ENCODE peak calls at places on chromosome 11, in seven cellular contexts. One of them, this sample, is unnamed.

GRCh38 chr11:110087820-110088534 is 5.2 kb upstream of the ZC3H12C start:
- DNase-seq in pancreas: no peak
- DNase-seq in GM12864: no peak
- DNase-seq in RWPE1: no peak
- DNase-seq in choroid plexus epithelial cell: peak; percentile 89
- DNase-seq in cardiac fibroblast: peak; percentile 71
- DNase-seq in CD14-positive monocyte: no peak
- DNase-seq in this sample: no peak

GRCh38 chr11:109937968-109938367 is 155.2 kb upstream of the ZC3H12C start:
- DNase-seq in pancreas: no peak
- DNase-seq in RWPE1: no peak
- DNase-seq in CD14-positive monocyte: no peak
- DNase-seq in GM12864: no peak
- DNase-seq in cardiac fibroblast: no peak
- DNase-seq in choroid plexus epithelial cell: no peak
- DNase-seq in this sample: no peak

GRCh38 chr11:126129681-126130671 is 67.3 kb upstream of the CDON start:
- DNase-seq in GM12864: no peak
- DNase-seq in choroid plexus epithelial cell: no peak
- DNase-seq in cardiac fibroblast: no peak
- DNase-seq in pancreas: no peak
- DNase-seq in CD14-positive monocyte: no peak
- DNase-seq in RWPE1: no peak
- DNase-seq in this sample: no peak

GRCh38 chr11:122071680-122072321 is 44.2 kb downstream of the BLID start:
- DNase-seq in GM12864: no peak
- DNase-seq in RWPE1: no peak
- DNase-seq in choroid plexus epithelial cell: no peak
- DNase-seq in pancreas: no peak
- DNase-seq in cardiac fibroblast: no peak
- DNase-seq in CD14-positive monocyte: no peak
- DNase-seq in this sample: no peak

GRCh38 chr11:132866783-132867545 is 665.3 kb downstream of the OPCML start:
- DNase-seq in choroid plexus epithelial cell: peak; percentile 18
- DNase-seq in CD14-positive monocyte: no peak
- DNase-seq in pancreas: no peak
- DNase-seq in RWPE1: peak; percentile 18
- DNase-seq in GM12864: no peak
- DNase-seq in cardiac fibroblast: peak; percentile 31
- DNase-seq in this sample: no peak

GRCh38 chr11:111917788-111918187 is 925 bp upstream of the C11orf52 start:
- DNase-seq in pancreas: no peak
- DNase-seq in choroid plexus epithelial cell: no peak
- DNase-seq in cardiac fibroblast: no peak
- DNase-seq in RWPE1: no peak
- DNase-seq in GM12864: no peak
- DNase-seq in CD14-positive monocyte: no peak
- DNase-seq in this sample: no peak

GRCh38 chr11:86949995-86950993 is 4.9 kb downstream of the FZD4 start:
- DNase-seq in pancreas: no peak
- DNase-seq in CD14-positive monocyte: no peak
- DNase-seq in choroid plexus epithelial cell: peak; percentile 66
- DNase-seq in cardiac fibroblast: peak; percentile 67
- DNase-seq in RWPE1: no peak
- DNase-seq in GM12864: no peak
- DNase-seq in this sample: no peak

GRCh38 chr11:58127350-58127749 is 2.0 kb upstream of the OR9I1 start:
- DNase-seq in CD14-positive monocyte: no peak
- DNase-seq in cardiac fibroblast: no peak
- DNase-seq in RWPE1: no peak
- DNase-seq in GM12864: no peak
- DNase-seq in choroid plexus epithelial cell: no peak
- DNase-seq in pancreas: no peak
- DNase-seq in this sample: no peak

GRCh38 chr11:50075856-50076255 is 43.2 kb downstream of the OR4C45 start:
- DNase-seq in GM12864: no peak
- DNase-seq in pancreas: no peak
- DNase-seq in CD14-positive monocyte: no peak
- DNase-seq in choroid plexus epithelial cell: no peak
- DNase-seq in RWPE1: no peak
- DNase-seq in cardiac fibroblast: no peak
- DNase-seq in this sample: no peak

GRCh38 chr11:70240337-70240736 is 30.2 kb upstream of the PPFIA1 start:
- DNase-seq in choroid plexus epithelial cell: no peak
- DNase-seq in CD14-positive monocyte: no peak
- DNase-seq in RWPE1: no peak
- DNase-seq in GM12864: no peak
- DNase-seq in cardiac fibroblast: no peak
- DNase-seq in pancreas: no peak
- DNase-seq in this sample: no peak

GRCh38 chr11:70436501-70436860 is 38.2 kb downstream of the CTTN start:
- DNase-seq in RWPE1: no peak
- DNase-seq in CD14-positive monocyte: no peak
- DNase-seq in cardiac fibroblast: no peak
- DNase-seq in GM12864: no peak
- DNase-seq in pancreas: no peak
- DNase-seq in choroid plexus epithelial cell: no peak
- DNase-seq in this sample: no peak

GRCh38 chr11:58575377-58576020 is at the start of gene LPXN:
- DNase-seq in CD14-positive monocyte: peak; percentile 78
- DNase-seq in GM12864: peak; percentile 68
- DNase-seq in cardiac fibroblast: peak; percentile 79
- DNase-seq in RWPE1: no peak
- DNase-seq in choroid plexus epithelial cell: peak; percentile 14
- DNase-seq in pancreas: no peak
- DNase-seq in this sample: peak; percentile 79

GRCh38 chr11:43972366-43972765 is 29.9 kb downstream of the C11orf96 start:
- DNase-seq in CD14-positive monocyte: no peak
- DNase-seq in RWPE1: no peak
- DNase-seq in GM12864: no peak
- DNase-seq in cardiac fibroblast: no peak
- DNase-seq in pancreas: no peak
- DNase-seq in choroid plexus epithelial cell: no peak
- DNase-seq in this sample: no peak

GRCh38 chr11:8812438-8812837 is 98.6 kb upstream of the AKIP1 start:
- DNase-seq in cardiac fibroblast: peak; percentile 46
- DNase-seq in choroid plexus epithelial cell: peak; percentile 61
- DNase-seq in pancreas: peak; percentile 39
- DNase-seq in RWPE1: no peak
- DNase-seq in GM12864: no peak
- DNase-seq in CD14-positive monocyte: peak; percentile 68
- DNase-seq in this sample: no peak

GRCh38 chr11:64130618-64131017 is 35.3 kb downstream of the MACROD1 start:
- DNase-seq in CD14-positive monocyte: no peak
- DNase-seq in cardiac fibroblast: no peak
- DNase-seq in choroid plexus epithelial cell: no peak
- DNase-seq in pancreas: no peak
- DNase-seq in RWPE1: no peak
- DNase-seq in GM12864: no peak
- DNase-seq in this sample: no peak

GRCh38 chr11:72141066-72141465 is 5.5 kb downstream of the FOLR3 start:
- DNase-seq in RWPE1: peak; percentile 84
- DNase-seq in choroid plexus epithelial cell: peak; percentile 76
- DNase-seq in GM12864: no peak
- DNase-seq in CD14-positive monocyte: no peak
- DNase-seq in pancreas: no peak
- DNase-seq in cardiac fibroblast: peak; percentile 94
- DNase-seq in this sample: no peak

GRCh38 chr11:62552931-62553838 is 6.6 kb upstream of the AHNAK start:
- DNase-seq in CD14-positive monocyte: peak; percentile 89
- DNase-seq in cardiac fibroblast: peak; percentile 98
- DNase-seq in GM12864: no peak
- DNase-seq in RWPE1: peak; percentile 85
- DNase-seq in pancreas: peak; percentile 88
- DNase-seq in choroid plexus epithelial cell: peak; percentile 93
- DNase-seq in this sample: no peak

DNA sequence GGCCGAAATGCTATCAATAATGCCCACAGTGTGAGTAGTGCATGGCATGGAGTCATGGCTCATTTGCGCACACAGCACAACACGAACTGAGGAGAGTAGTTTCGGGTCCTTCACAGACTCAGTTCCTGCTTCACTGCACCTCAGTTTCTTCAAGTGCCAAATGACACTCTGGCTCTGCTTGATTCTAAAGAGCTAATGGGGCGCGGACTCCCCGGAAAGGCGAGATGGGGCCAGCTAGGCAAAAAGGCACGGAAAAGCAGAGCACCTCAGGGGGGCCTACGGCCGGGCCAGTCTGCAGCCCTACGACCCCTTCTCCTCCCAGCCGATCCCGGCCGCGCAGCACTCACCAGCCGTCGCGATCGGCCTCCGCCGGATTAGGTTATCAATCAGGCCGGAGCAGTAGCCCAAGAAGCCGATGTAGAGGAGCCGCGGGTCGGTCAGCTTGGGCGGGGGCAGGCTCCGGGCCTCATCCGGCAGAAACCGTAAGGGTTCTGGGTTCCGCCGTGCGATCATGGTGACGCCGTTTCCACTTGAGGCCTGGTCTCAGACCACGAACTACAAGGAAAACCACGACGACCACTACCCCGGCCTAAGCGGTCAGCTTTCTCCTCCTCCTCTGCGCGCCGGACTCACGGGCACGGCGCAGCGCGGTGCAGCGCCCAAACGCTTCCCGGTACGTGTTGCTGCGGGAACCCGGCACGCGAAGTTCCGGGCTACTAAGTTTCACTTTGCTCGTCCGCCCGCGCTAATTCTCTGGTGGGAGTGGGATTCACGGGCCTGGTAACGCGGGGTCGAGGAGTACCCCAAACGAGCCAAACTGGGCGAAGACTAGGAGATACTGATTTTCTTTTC is at the start of gene NDUFC2:
- DNase-seq in cardiac fibroblast: peak; percentile 88
- DNase-seq in CD14-positive monocyte: peak; percentile 62
- DNase-seq in choroid plexus epithelial cell: peak; percentile 89
- DNase-seq in pancreas: peak; percentile 75
- DNase-seq in RWPE1: peak; percentile 72
- DNase-seq in GM12864: peak; percentile 51
- DNase-seq in this sample: peak; percentile 88
- TF ChIP-seq CTCF in cardiac fibroblast: no peak
- TF ChIP-seq CTCF in CD14-positive monocyte: no peak
- TF ChIP-seq CTCF in choroid plexus epithelial cell: no peak
- TF ChIP-seq CTCF in pancreas: no peak
- TF ChIP-seq CTCF in RWPE1: no peak
- TF ChIP-seq CTCF in GM12864: no peak
- TF ChIP-seq CTCF in this sample: no peak

GRCh38 chr11:84899134-84899533 is 728.0 kb downstream of the DLG2 start:
- DNase-seq in GM12864: no peak
- DNase-seq in CD14-positive monocyte: no peak
- DNase-seq in pancreas: no peak
- DNase-seq in cardiac fibroblast: peak; percentile 21
- DNase-seq in choroid plexus epithelial cell: peak; percentile 14
- DNase-seq in RWPE1: no peak
- DNase-seq in this sample: no peak

GRCh38 chr11:84894666-84895065 is 732.5 kb downstream of the DLG2 start:
- DNase-seq in CD14-positive monocyte: no peak
- DNase-seq in GM12864: no peak
- DNase-seq in cardiac fibroblast: no peak
- DNase-seq in choroid plexus epithelial cell: no peak
- DNase-seq in pancreas: no peak
- DNase-seq in RWPE1: no peak
- DNase-seq in this sample: no peak

GRCh38 chr11:84902445-84902844 is 724.7 kb downstream of the DLG2 start:
- DNase-seq in cardiac fibroblast: no peak
- DNase-seq in RWPE1: no peak
- DNase-seq in CD14-positive monocyte: no peak
- DNase-seq in GM12864: no peak
- DNase-seq in choroid plexus epithelial cell: no peak
- DNase-seq in pancreas: no peak
- DNase-seq in this sample: no peak

GRCh38 chr11:84901986-84902385 is 725.2 kb downstream of the DLG2 start:
- DNase-seq in choroid plexus epithelial cell: peak; percentile 62
- DNase-seq in pancreas: no peak
- DNase-seq in CD14-positive monocyte: no peak
- DNase-seq in RWPE1: no peak
- DNase-seq in cardiac fibroblast: peak; percentile 59
- DNase-seq in GM12864: no peak
- DNase-seq in this sample: no peak

GRCh38 chr11:84899740-84900139 is 727.4 kb downstream of the DLG2 start:
- DNase-seq in cardiac fibroblast: no peak
- DNase-seq in CD14-positive monocyte: no peak
- DNase-seq in GM12864: no peak
- DNase-seq in pancreas: no peak
- DNase-seq in RWPE1: no peak
- DNase-seq in choroid plexus epithelial cell: peak; percentile 50
- DNase-seq in this sample: no peak
- TF ChIP-seq CTCF in cardiac fibroblast: peak; percentile 25
- TF ChIP-seq CTCF in CD14-positive monocyte: no peak
- TF ChIP-seq CTCF in GM12864: peak; percentile 41
- TF ChIP-seq CTCF in pancreas: no peak
- TF ChIP-seq CTCF in RWPE1: no peak
- TF ChIP-seq CTCF in choroid plexus epithelial cell: peak; percentile 53
- TF ChIP-seq CTCF in this sample: no peak

GRCh38 chr11:41437006-41437405 is 22.4 kb downstream of the LRRC4C start:
- DNase-seq in RWPE1: no peak
- DNase-seq in CD14-positive monocyte: no peak
- DNase-seq in choroid plexus epithelial cell: no peak
- DNase-seq in pancreas: no peak
- DNase-seq in cardiac fibroblast: no peak
- DNase-seq in GM12864: no peak
- DNase-seq in this sample: no peak

GRCh38 chr11:41431784-41432183 is 27.7 kb downstream of the LRRC4C start:
- DNase-seq in cardiac fibroblast: peak; percentile 4
- DNase-seq in GM12864: no peak
- DNase-seq in RWPE1: peak; percentile 8
- DNase-seq in choroid plexus epithelial cell: peak; percentile 12
- DNase-seq in pancreas: no peak
- DNase-seq in CD14-positive monocyte: no peak
- DNase-seq in this sample: no peak
- TF ChIP-seq CTCF in cardiac fibroblast: peak; percentile 26
- TF ChIP-seq CTCF in GM12864: peak; percentile 42
- TF ChIP-seq CTCF in RWPE1: no peak
- TF ChIP-seq CTCF in choroid plexus epithelial cell: peak; percentile 64
- TF ChIP-seq CTCF in pancreas: no peak
- TF ChIP-seq CTCF in CD14-positive monocyte: no peak
- TF ChIP-seq CTCF in this sample: peak; percentile 69

DNA sequence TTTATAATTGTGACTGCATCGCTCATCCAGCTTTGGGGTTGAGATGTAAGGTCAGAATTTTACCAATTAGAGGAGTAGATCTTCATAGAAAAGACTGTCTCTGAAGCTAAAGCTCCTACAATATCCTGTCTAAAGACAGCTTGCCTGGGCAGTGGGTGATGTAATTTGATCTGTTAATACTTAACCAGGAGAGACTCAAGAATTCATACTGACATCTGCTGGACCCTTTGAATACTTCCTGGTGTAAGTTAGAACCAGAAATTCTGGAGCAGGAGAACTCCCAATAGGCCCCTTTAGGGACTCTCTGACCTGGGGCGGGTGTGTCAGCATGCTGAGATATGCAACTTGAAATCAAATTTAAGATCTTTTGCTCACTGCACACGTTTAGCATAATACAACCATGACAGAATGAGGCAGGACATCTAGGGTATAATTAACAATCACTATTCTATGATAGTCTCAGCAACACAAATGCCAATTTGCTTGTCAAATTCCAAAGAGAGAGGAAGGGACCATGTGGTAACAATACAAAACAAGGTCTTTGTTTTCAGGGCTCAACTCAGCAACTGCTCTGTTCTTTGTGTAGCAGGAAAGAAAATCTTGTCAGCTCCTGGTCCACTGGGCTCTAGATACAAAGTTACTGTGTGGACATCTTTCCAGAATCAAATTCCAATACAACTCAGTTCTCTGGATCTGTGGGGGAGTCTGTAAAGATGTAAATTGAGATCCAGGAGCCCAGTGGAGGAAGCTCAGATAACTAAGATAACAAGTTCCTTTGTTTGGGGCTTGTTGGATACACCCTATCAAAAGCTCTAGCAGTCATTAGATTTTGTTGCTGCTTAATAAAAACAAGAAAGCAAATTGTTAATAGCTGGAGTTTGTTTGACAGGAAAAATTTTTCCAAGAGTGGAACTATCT is 144.0 kb downstream of the INSC start:
- DNase-seq in choroid plexus epithelial cell: peak; percentile 67
- DNase-seq in CD14-positive monocyte: no peak
- DNase-seq in RWPE1: peak; percentile 18
- DNase-seq in GM12864: no peak
- DNase-seq in pancreas: no peak
- DNase-seq in cardiac fibroblast: peak; percentile 32
- DNase-seq in this sample: no peak
- TF ChIP-seq CTCF in choroid plexus epithelial cell: peak; percentile 39
- TF ChIP-seq CTCF in CD14-positive monocyte: no peak
- TF ChIP-seq CTCF in RWPE1: no peak
- TF ChIP-seq CTCF in GM12864: no peak
- TF ChIP-seq CTCF in pancreas: no peak
- TF ChIP-seq CTCF in cardiac fibroblast: no peak
- TF ChIP-seq CTCF in this sample: no peak